ENCODE peak calls at places on chromosomes 3 and 15, in nine cellular contexts. One of them, this sample, is unnamed.

GRCh38 chr3:172869356-172869755 is 118.8 kb downstream of the ECT2 start:
- DNase-seq in cardiac fibroblast: peak; percentile 70
- DNase-seq in GM12865: no peak
- DNase-seq in hepatocyte: peak; percentile 30
- DNase-seq in choroid plexus epithelial cell: peak; percentile 81
- DNase-seq in fibroblast of lung: no peak
- DNase-seq in HepG2: no peak
- DNase-seq in left lung: no peak
- DNase-seq in AG04449: no peak
- DNase-seq in this sample: no peak

GRCh38 chr3:122977645-122978466 is 49.7 kb downstream of the SEMA5B start:
- DNase-seq in HepG2: peak; percentile 73
- DNase-seq in cardiac fibroblast: peak; percentile 69
- DNase-seq in left lung: peak; percentile 78
- DNase-seq in fibroblast of lung: peak; percentile 89
- DNase-seq in hepatocyte: peak; percentile 80
- DNase-seq in GM12865: no peak
- DNase-seq in choroid plexus epithelial cell: peak; percentile 88
- DNase-seq in AG04449: peak; percentile 41
- DNase-seq in this sample: no peak

GRCh38 chr3:195103623-195104022 is 167.3 kb downstream of the XXYLT1 start:
- DNase-seq in cardiac fibroblast: no peak
- DNase-seq in AG04449: no peak
- DNase-seq in choroid plexus epithelial cell: no peak
- DNase-seq in GM12865: no peak
- DNase-seq in left lung: no peak
- DNase-seq in hepatocyte: no peak
- DNase-seq in HepG2: no peak
- DNase-seq in fibroblast of lung: no peak
- DNase-seq in this sample: no peak

GRCh38 chr3:149830902-149831301 is 17.9 kb downstream of the RNF13 start:
- DNase-seq in left lung: no peak
- DNase-seq in GM12865: no peak
- DNase-seq in AG04449: no peak
- DNase-seq in choroid plexus epithelial cell: no peak
- DNase-seq in cardiac fibroblast: no peak
- DNase-seq in hepatocyte: no peak
- DNase-seq in fibroblast of lung: no peak
- DNase-seq in HepG2: no peak
- DNase-seq in this sample: no peak

GRCh38 chr3:177591371-177591770 is 394.1 kb upstream of the TBL1XR1 start:
- DNase-seq in hepatocyte: no peak
- DNase-seq in left lung: no peak
- DNase-seq in cardiac fibroblast: peak; percentile 31
- DNase-seq in choroid plexus epithelial cell: no peak
- DNase-seq in HepG2: no peak
- DNase-seq in GM12865: peak; percentile 35
- DNase-seq in fibroblast of lung: no peak
- DNase-seq in AG04449: no peak
- DNase-seq in this sample: no peak

GRCh38 chr15:95152741-95153140 is 921.4 kb downstream of the MCTP2 start:
- DNase-seq in left lung: no peak
- DNase-seq in GM12865: no peak
- DNase-seq in hepatocyte: no peak
- DNase-seq in AG04449: no peak
- DNase-seq in HepG2: no peak
- DNase-seq in fibroblast of lung: peak; percentile 63
- DNase-seq in choroid plexus epithelial cell: no peak
- DNase-seq in cardiac fibroblast: no peak
- DNase-seq in this sample: no peak

GRCh38 chr3:52176188-52176752 is 21.7 kb upstream of the ALAS1 start:
- DNase-seq in left lung: no peak
- DNase-seq in GM12865: no peak
- DNase-seq in HepG2: no peak
- DNase-seq in choroid plexus epithelial cell: no peak
- DNase-seq in fibroblast of lung: no peak
- DNase-seq in AG04449: no peak
- DNase-seq in hepatocyte: no peak
- DNase-seq in cardiac fibroblast: no peak
- DNase-seq in this sample: no peak

GRCh38 chr15:42508263-42508690 is 12.8 kb downstream of the SNAP23 start:
- DNase-seq in AG04449: no peak
- DNase-seq in fibroblast of lung: no peak
- DNase-seq in hepatocyte: peak; percentile 33
- DNase-seq in GM12865: no peak
- DNase-seq in left lung: no peak
- DNase-seq in cardiac fibroblast: peak; percentile 69
- DNase-seq in choroid plexus epithelial cell: peak; percentile 52
- DNase-seq in HepG2: no peak
- DNase-seq in this sample: no peak

GRCh38 chr15:94306700-94307650 is 75.6 kb downstream of the MCTP2 start:
- DNase-seq in AG04449: no peak
- DNase-seq in left lung: no peak
- DNase-seq in hepatocyte: no peak
- DNase-seq in HepG2: no peak
- DNase-seq in cardiac fibroblast: peak; percentile 28
- DNase-seq in choroid plexus epithelial cell: peak; percentile 10
- DNase-seq in fibroblast of lung: peak; percentile 83
- DNase-seq in GM12865: peak; percentile 19
- DNase-seq in this sample: no peak

GRCh38 chr3:195259146-195259563 is 11.8 kb downstream of the XXYLT1 start:
- DNase-seq in HepG2: no peak
- DNase-seq in GM12865: no peak
- DNase-seq in cardiac fibroblast: peak; percentile 63
- DNase-seq in hepatocyte: no peak
- DNase-seq in fibroblast of lung: peak; percentile 60
- DNase-seq in AG04449: no peak
- DNase-seq in left lung: no peak
- DNase-seq in choroid plexus epithelial cell: peak; percentile 61
- DNase-seq in this sample: no peak

DNA sequence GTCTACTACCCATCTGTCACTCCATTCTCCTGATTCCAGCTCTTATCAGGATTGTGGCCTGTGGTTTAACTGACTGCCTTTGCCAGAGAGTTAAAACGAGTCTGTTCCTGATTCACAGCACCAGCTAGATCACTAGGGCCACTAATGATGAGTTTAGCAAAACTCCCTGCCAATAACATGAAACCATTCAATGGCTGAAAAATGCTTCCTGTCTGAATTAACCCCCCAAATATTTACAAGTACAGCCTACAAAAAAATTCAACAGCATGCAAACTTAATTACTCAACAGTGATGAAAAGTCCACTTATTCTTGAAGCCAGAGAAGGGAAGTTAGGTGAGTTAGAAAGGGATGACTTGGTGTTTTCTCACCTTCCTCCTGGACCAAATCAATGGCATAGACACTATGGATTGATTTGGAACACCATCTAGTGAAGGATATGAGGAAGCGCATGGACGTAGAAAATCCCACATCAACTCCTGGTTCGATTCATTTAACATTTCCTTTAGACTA is 141.4 kb downstream of the TGFBR2 start:
- DNase-seq in GM12865: no peak
- DNase-seq in hepatocyte: peak; percentile 13
- DNase-seq in HepG2: peak; percentile 55
- DNase-seq in choroid plexus epithelial cell: peak; percentile 70
- DNase-seq in AG04449: no peak
- DNase-seq in left lung: no peak
- DNase-seq in fibroblast of lung: peak; percentile 92
- DNase-seq in cardiac fibroblast: peak; percentile 70
- DNase-seq in this sample: no peak
- TF ChIP-seq CTCF in GM12865: no peak
- TF ChIP-seq CTCF in hepatocyte: peak; percentile 48
- TF ChIP-seq CTCF in HepG2: peak; percentile 86
- TF ChIP-seq CTCF in choroid plexus epithelial cell: peak; percentile 73
- TF ChIP-seq CTCF in AG04449: peak; percentile 50
- TF ChIP-seq CTCF in left lung: no peak
- TF ChIP-seq CTCF in fibroblast of lung: peak; percentile 72
- TF ChIP-seq CTCF in cardiac fibroblast: peak; percentile 66
- TF ChIP-seq CTCF in this sample: no peak

GRCh38 chr3:32337501-32337900 is 54.2 kb upstream of the CMTM7 start:
- DNase-seq in cardiac fibroblast: no peak
- DNase-seq in left lung: no peak
- DNase-seq in GM12865: no peak
- DNase-seq in fibroblast of lung: no peak
- DNase-seq in hepatocyte: no peak
- DNase-seq in HepG2: no peak
- DNase-seq in AG04449: no peak
- DNase-seq in choroid plexus epithelial cell: no peak
- DNase-seq in this sample: no peak

GRCh38 chr3:32340639-32341365 is 50.9 kb upstream of the CMTM7 start:
- DNase-seq in HepG2: peak; percentile 61
- DNase-seq in cardiac fibroblast: no peak
- DNase-seq in choroid plexus epithelial cell: no peak
- DNase-seq in GM12865: peak; percentile 17
- DNase-seq in hepatocyte: no peak
- DNase-seq in AG04449: no peak
- DNase-seq in fibroblast of lung: no peak
- DNase-seq in left lung: no peak
- DNase-seq in this sample: no peak

GRCh38 chr3:32336123-32336518 is 55.5 kb upstream of the CMTM7 start:
- DNase-seq in fibroblast of lung: no peak
- DNase-seq in AG04449: no peak
- DNase-seq in cardiac fibroblast: no peak
- DNase-seq in left lung: no peak
- DNase-seq in hepatocyte: no peak
- DNase-seq in GM12865: no peak
- DNase-seq in HepG2: no peak
- DNase-seq in choroid plexus epithelial cell: peak; percentile 30
- DNase-seq in this sample: no peak

GRCh38 chr3:32335365-32336122 is 56.1 kb upstream of the CMTM7 start:
- DNase-seq in GM12865: no peak
- DNase-seq in HepG2: no peak
- DNase-seq in AG04449: no peak
- DNase-seq in left lung: no peak
- DNase-seq in choroid plexus epithelial cell: no peak
- DNase-seq in hepatocyte: no peak
- DNase-seq in cardiac fibroblast: no peak
- DNase-seq in fibroblast of lung: no peak
- DNase-seq in this sample: no peak

GRCh38 chr3:32340039-32340438 is 51.6 kb upstream of the CMTM7 start:
- DNase-seq in cardiac fibroblast: peak; percentile 73
- DNase-seq in GM12865: peak; percentile 44
- DNase-seq in fibroblast of lung: peak; percentile 47
- DNase-seq in choroid plexus epithelial cell: peak; percentile 84
- DNase-seq in AG04449: no peak
- DNase-seq in HepG2: peak; percentile 80
- DNase-seq in hepatocyte: peak; percentile 79
- DNase-seq in left lung: no peak
- DNase-seq in this sample: no peak
- TF ChIP-seq CTCF in cardiac fibroblast: peak; percentile 59
- TF ChIP-seq CTCF in GM12865: peak; percentile 43
- TF ChIP-seq CTCF in fibroblast of lung: peak; percentile 72
- TF ChIP-seq CTCF in choroid plexus epithelial cell: peak; percentile 83
- TF ChIP-seq CTCF in AG04449: peak; percentile 52
- TF ChIP-seq CTCF in HepG2: peak; percentile 88
- TF ChIP-seq CTCF in hepatocyte: peak; percentile 71
- TF ChIP-seq CTCF in left lung: peak; percentile 37
- TF ChIP-seq CTCF in this sample: no peak

GRCh38 chr15:65100427-65100826 is 14.6 kb downstream of the UBAP1L start:
- DNase-seq in cardiac fibroblast: no peak
- DNase-seq in left lung: no peak
- DNase-seq in choroid plexus epithelial cell: no peak
- DNase-seq in GM12865: no peak
- DNase-seq in hepatocyte: no peak
- DNase-seq in AG04449: no peak
- DNase-seq in HepG2: no peak
- DNase-seq in fibroblast of lung: no peak
- DNase-seq in this sample: no peak

GRCh38 chr15:65102912-65103311 is 12.1 kb downstream of the UBAP1L start:
- DNase-seq in cardiac fibroblast: no peak
- DNase-seq in GM12865: no peak
- DNase-seq in left lung: no peak
- DNase-seq in AG04449: no peak
- DNase-seq in HepG2: no peak
- DNase-seq in choroid plexus epithelial cell: no peak
- DNase-seq in hepatocyte: no peak
- DNase-seq in fibroblast of lung: no peak
- DNase-seq in this sample: no peak

GRCh38 chr15:65099336-65099735 is 15.7 kb downstream of the UBAP1L start:
- DNase-seq in left lung: no peak
- DNase-seq in cardiac fibroblast: no peak
- DNase-seq in choroid plexus epithelial cell: no peak
- DNase-seq in fibroblast of lung: no peak
- DNase-seq in AG04449: no peak
- DNase-seq in hepatocyte: no peak
- DNase-seq in GM12865: no peak
- DNase-seq in HepG2: no peak
- DNase-seq in this sample: no peak

GRCh38 chr15:65101418-65101890 is 13.5 kb downstream of the UBAP1L start:
- DNase-seq in left lung: no peak
- DNase-seq in GM12865: peak; percentile 65
- DNase-seq in choroid plexus epithelial cell: peak; percentile 85
- DNase-seq in cardiac fibroblast: peak; percentile 72
- DNase-seq in HepG2: peak; percentile 50
- DNase-seq in fibroblast of lung: peak; percentile 29
- DNase-seq in AG04449: no peak
- DNase-seq in hepatocyte: peak; percentile 88
- DNase-seq in this sample: peak; percentile 69

DNA sequence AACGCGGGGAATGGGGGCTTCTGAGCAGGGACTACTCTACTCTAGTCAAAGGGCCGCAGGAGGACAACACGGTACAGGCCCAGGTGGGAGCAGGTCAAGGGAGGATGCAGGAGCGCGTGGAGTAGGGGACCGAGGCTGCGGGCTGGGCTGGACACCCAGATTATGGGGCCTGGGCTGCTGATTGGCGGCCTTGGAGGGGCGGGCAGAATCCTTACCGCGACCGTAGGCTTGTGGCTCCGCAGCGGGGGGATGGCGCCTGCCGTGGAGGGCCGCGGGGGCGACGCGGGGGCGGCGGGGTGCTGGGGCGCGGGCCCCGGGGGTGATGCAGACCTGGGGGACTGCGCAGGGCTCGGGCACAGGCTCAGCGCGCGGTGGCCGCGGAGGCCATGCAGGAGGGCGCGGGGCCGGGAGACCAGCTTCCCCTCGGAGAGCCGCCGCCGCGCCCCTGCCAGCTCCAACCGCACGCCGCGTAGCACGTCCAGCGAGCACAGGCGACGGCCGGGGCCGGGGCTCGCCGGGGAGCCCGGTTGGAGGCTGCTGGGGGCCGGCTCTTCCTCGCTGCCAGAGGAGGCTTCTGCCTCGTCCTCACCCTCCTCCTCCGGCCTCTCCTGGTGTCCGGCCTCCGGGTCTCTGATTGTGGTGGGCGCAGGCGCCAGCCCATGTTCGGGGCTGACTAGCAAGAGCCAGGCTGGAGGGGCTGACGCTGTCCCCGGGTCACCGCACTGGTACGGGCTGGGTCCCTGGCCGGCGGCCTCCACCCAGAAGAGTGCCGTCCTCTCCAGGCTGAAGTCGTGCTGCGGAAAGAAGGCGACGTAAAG is 12.9 kb downstream of the UBAP1L start:
- DNase-seq in choroid plexus epithelial cell: no peak
- DNase-seq in GM12865: no peak
- DNase-seq in cardiac fibroblast: no peak
- DNase-seq in fibroblast of lung: no peak
- DNase-seq in left lung: no peak
- DNase-seq in hepatocyte: no peak
- DNase-seq in AG04449: no peak
- DNase-seq in HepG2: no peak
- DNase-seq in this sample: no peak
- TF ChIP-seq CTCF in choroid plexus epithelial cell: no peak
- TF ChIP-seq CTCF in GM12865: no peak
- TF ChIP-seq CTCF in cardiac fibroblast: no peak
- TF ChIP-seq CTCF in fibroblast of lung: no peak
- TF ChIP-seq CTCF in left lung: no peak
- TF ChIP-seq CTCF in hepatocyte: no peak
- TF ChIP-seq CTCF in AG04449: no peak
- TF ChIP-seq CTCF in HepG2: no peak
- TF ChIP-seq CTCF in this sample: no peak

GRCh38 chr15:90214553-90215205 is 13.5 kb downstream of the SEMA4B start:
- DNase-seq in left lung: no peak
- DNase-seq in GM12865: peak; percentile 28
- DNase-seq in cardiac fibroblast: peak; percentile 19
- DNase-seq in AG04449: no peak
- DNase-seq in hepatocyte: peak; percentile 26
- DNase-seq in fibroblast of lung: no peak
- DNase-seq in choroid plexus epithelial cell: peak; percentile 32
- DNase-seq in HepG2: no peak
- DNase-seq in this sample: no peak
- TF ChIP-seq CTCF in left lung: peak; percentile 27
- TF ChIP-seq CTCF in GM12865: no peak
- TF ChIP-seq CTCF in cardiac fibroblast: peak; percentile 44
- TF ChIP-seq CTCF in AG04449: peak; percentile 22
- TF ChIP-seq CTCF in hepatocyte: no peak
- TF ChIP-seq CTCF in fibroblast of lung: peak; percentile 36
- TF ChIP-seq CTCF in choroid plexus epithelial cell: peak; percentile 60
- TF ChIP-seq CTCF in HepG2: peak; percentile 27
- TF ChIP-seq CTCF in this sample: no peak